ENCODE peak calls at places on chromosome 1, in nine cellular contexts. U, X, L, W, D, F, R, K and Z are unnamed samples.

GRCh38 chr1:81329061-81329460 is 471.7 kb upstream of the ADGRL2 start:
- DNase-seq in U (no peak), X (no peak), L (no peak), W (no peak), D (no peak), F (peak), R (no peak), K (no peak), Z (no peak)

GRCh38 chr1:88061830-88062177 is 622.3 kb upstream of the PKN2 start:
- DNase-seq in U (no peak), X (no peak), L (no peak), W (no peak), D (no peak), F (no peak), R (no peak), K (no peak), Z (no peak)

GRCh38 chr1:198497326-198498220 is 42.9 kb downstream of the ATP6V1G3 start:
- DNase-seq in U (no peak), X (peak), L (no peak), W (no peak), D (no peak), F (peak), R (no peak), K (peak), Z (no peak)

GRCh38 chr1:241614144-241614543 is 26.0 kb downstream of the CHML start:
- DNase-seq in U (no peak), X (no peak), L (no peak), W (no peak), D (no peak), F (no peak), R (no peak), K (no peak), Z (no peak)

GRCh38 chr1:117825414-117825813 is 104.0 kb downstream of the GDAP2 start:
- DNase-seq in U (no peak), X (no peak), L (no peak), W (no peak), D (no peak), F (no peak), R (no peak), K (no peak), Z (no peak)

GRCh38 chr1:90731382-90732050 is 14.4 kb upstream of the BARHL2 start:
- DNase-seq in U (no peak), X (no peak), L (no peak), W (no peak), D (no peak), F (no peak), R (no peak), K (no peak), Z (no peak)

GRCh38 chr1:173506437-173506836 is 29.3 kb downstream of the PRDX6 start:
- DNase-seq in U (no peak), X (no peak), L (peak), W (no peak), D (no peak), F (no peak), R (no peak), K (no peak), Z (no peak)

GRCh38 chr1:75548721-75549480 is 62.0 kb downstream of the SLC44A5 start:
- DNase-seq in U (no peak), X (no peak), L (no peak), W (no peak), D (no peak), F (peak), R (no peak), K (no peak), Z (no peak)

GRCh38 chr1:211660718-211661222 is 14.7 kb downstream of the NEK2 start:
- DNase-seq in U (no peak), X (no peak), L (no peak), W (no peak), D (no peak), F (no peak), R (no peak), K (no peak), Z (no peak)

GRCh38 chr1:52454779-52455178 is 50.4 kb downstream of the PRPF38A start:
- DNase-seq in U (no peak), X (no peak), L (no peak), W (no peak), D (no peak), F (no peak), R (no peak), K (no peak), Z (no peak)